ENCODE peak calls at places on chromosomes 13 and 19, in six cellular contexts. R is lower leg skin, T is K562, B is tibial nerve, F is uterus, E is ovary. U is an unnamed sample.

GRCh38 chr13:42860485-42860884 is 79.1 kb downstream of the FAM216B start:
- DNase-seq in R (no peak), T (no peak), B (no peak), F (no peak), E (no peak), U (no peak)

GRCh38 chr13:101579291-101579802 is 126.9 kb downstream of the ITGBL1 start:
- DNase-seq in R (no peak), T (no peak), B (no peak), F (no peak), E (no peak), U (no peak)

GRCh38 chr13:90686438-90686837 is 661.0 kb upstream of the MIR17HG start:
- DNase-seq in R (peak; percentile 19), T (no peak), B (no peak), F (no peak), E (no peak), U (no peak)

GRCh38 chr19:28307460-28307859 is 905.5 kb downstream of the UQCRFS1 start:
- DNase-seq in R (no peak), T (no peak), B (no peak), F (no peak), E (no peak), U (no peak)

GRCh38 chr13:37058801-37059135 is 720 bp downstream of the SUPT20H start:
- DNase-seq in R (no peak), T (peak; percentile 40), B (no peak), F (no peak), E (no peak), U (no peak)

GRCh38 chr19:40604647-40605200 is 3.6 kb downstream of the LTBP4 start:
- DNase-seq in R (no peak), T (peak; percentile 57), B (no peak), F (peak; percentile 59), E (peak; percentile 76), U (no peak)

GRCh38 chr13:107348931-107349330 is 781.0 kb upstream of the ARGLU1 start:
- DNase-seq in R (no peak), T (no peak), B (no peak), F (no peak), E (no peak), U (no peak)

GRCh38 chr13:33004454-33004853 is 11.8 kb upstream of the KL start:
- DNase-seq in R (peak; percentile 51), T (no peak), B (no peak), F (peak; percentile 21), E (no peak), U (no peak)

GRCh38 chr19:5547881-5548280 is 19.9 kb downstream of the TINCR start:
- DNase-seq in R (no peak), T (peak; percentile 55), B (no peak), F (no peak), E (no peak), U (peak; percentile 54)

GRCh38 chr19:58571575-58571947 is 1.6 kb downstream of the MZF1 start:
- DNase-seq in R (no peak), T (no peak), B (peak; percentile 8), F (peak; percentile 16), E (peak; percentile 44), U (no peak)

GRCh38 chr13:110524484-110525254 is 36.9 kb downstream of the RAB20 start:
- DNase-seq in R (no peak), T (no peak), B (no peak), F (no peak), E (no peak), U (peak; percentile 81)

GRCh38 chr13:67328895-67329294 is 98.8 kb upstream of the PCDH9 start:
- DNase-seq in R (no peak), T (no peak), B (no peak), F (no peak), E (no peak), U (no peak)

GRCh38 chr13:43877788-43878187 is 1.8 kb downstream of the CCDC122 start:
- DNase-seq in R (no peak), T (no peak), B (no peak), F (no peak), E (no peak), U (no peak)

GRCh38 chr13:100484708-100485107 is 103.9 kb downstream of the GGACT start:
- DNase-seq in R (no peak), T (no peak), B (no peak), F (no peak), E (no peak), U (no peak)

GRCh38 chr19:15129856-15130580 is 22.8 kb downstream of the SYDE1 start:
- DNase-seq in R (peak; percentile 43), T (no peak), B (no peak), F (no peak), E (no peak), U (no peak)

GRCh38 chr13:100175803-100176182 is 86.9 kb downstream of the PCCA start:
- DNase-seq in R (no peak), T (no peak), B (no peak), F (no peak), E (no peak), U (no peak)

GRCh38 chr19:41939861-41940442 is 11.7 kb upstream of the ERFL start:
- DNase-seq in R (no peak), T (peak; percentile 73), B (no peak), F (no peak), E (no peak), U (no peak)

GRCh38 chr19:11296264-11296663 is 304 bp downstream of the TSPAN16 start:
- DNase-seq in R (no peak), T (no peak), B (no peak), F (peak; percentile 62), E (no peak), U (no peak)

GRCh38 chr19:3057275-3057714 is 5.0 kb downstream of the TLE5 start:
- DNase-seq in R (peak; percentile 68), T (no peak), B (peak; percentile 77), F (peak; percentile 93), E (peak; percentile 97), U (no peak)
- TF ChIP-seq POLR2A in R (no peak), T (no peak), B (peak; percentile 5), F (no peak), E (peak; percentile 16), U (no peak)

DNA sequence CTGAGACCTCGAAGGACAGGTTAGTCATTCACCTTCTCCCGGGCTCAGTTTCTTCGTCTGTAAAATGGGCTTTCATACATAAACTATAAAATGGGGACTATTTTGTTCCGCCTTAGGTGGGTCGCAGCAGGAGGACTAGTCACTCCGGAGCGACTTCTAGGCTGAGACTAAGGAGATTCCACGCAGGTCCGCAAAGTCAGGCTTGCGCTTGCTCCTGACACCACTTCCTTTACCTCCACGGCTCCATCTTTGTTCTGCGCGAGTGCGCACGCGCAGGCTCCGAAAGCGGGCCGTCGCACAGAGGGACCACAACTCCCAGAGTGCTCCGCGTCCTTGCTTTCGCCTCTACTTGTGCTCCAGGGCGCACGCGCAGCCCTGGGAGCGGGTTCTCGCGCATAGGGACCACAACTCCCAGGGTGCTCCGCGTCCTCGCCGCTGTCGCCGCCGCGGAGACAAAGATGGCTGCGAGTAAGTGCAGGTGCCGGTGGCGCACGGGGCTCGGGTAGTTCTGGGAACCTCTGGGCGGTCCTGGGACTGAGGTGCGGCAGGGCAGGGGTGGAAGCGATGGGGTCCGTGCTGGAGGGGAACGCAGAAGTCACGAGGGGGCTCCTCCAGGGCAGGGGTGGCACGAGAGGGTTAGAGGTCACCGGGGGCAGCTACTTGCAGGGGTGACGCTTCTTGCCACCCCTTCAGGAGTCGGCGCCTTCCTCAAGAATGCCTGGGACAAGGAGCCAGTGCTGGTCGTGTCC is at the start of gene NDUFA3:
- DNase-seq in R (peak; percentile 97), T (peak; percentile 100), B (peak; percentile 92), F (peak; percentile 97), E (peak; percentile 98), U (peak; percentile 100)
- TF ChIP-seq POLR2A in R (no peak), T (peak; percentile 92), B (peak; percentile 62), F (peak; percentile 13), E (peak; percentile 49), U (peak; percentile 79)

GRCh38 chr19:46339491-46339890 is 7.4 kb upstream of the PPP5C start:
- DNase-seq in R (no peak), T (no peak), B (no peak), F (no peak), E (no peak), U (no peak)
- TF ChIP-seq POLR2A in R (no peak), T (no peak), B (no peak), F (no peak), E (no peak), U (no peak)

DNA sequence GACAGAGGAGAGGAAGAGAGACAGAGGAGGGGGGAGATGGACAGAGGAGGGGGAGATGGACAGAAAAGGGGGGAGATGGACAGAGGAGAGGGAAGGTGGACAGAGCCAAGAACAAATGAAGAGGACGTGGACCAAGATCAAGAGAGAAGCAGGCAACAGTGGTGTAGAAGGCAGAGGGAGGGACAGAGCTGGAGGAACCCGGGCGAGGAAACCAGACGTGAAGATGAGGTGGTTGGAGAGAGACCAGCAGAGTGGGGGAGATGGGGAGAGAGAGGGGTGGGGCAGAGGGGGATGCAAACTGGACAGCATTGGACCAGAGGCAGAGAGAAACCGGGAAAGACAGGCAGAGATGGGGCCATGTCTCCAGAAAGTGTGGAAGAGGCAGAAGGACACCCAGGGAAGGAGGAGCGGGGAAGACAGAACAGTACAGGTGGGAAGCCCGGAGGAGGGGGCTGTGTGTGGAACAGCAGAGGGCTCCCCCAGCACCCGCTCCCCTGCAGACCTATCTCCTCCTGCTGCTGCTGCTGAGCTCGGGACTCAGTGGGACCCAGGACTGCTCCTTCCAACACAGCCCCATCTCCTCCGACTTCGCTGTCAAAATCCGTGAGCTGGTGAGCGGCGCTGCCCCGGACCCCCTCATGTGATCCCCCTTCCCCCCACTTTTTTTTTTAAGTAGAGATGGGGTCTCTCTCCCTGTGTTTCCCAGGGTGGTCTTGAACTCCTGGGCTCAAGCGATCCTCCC is 1.3 kb downstream of the FLT3LG start:
- DNase-seq in R (no peak), T (no peak), B (no peak), F (no peak), E (no peak), U (no peak)
- TF ChIP-seq POLR2A in R (no peak), T (no peak), B (no peak), F (no peak), E (no peak), U (no peak)

U was measured in H54.